ENCODE peak calls at places on chromosomes 4 and X, in nine cellular contexts. One of them, this sample, is unnamed.
A peak's percentile ranks its signal among the peaks of the same experiment; 100 is the strongest.

GRCh38 chrX:142089193-142089592 is 115.9 kb downstream of the MAGEC2 start:
- DNase-seq in esophagus muscularis mucosa: no peak
- DNase-seq in transverse colon: no peak
- DNase-seq in vagina: no peak
- DNase-seq in spleen: no peak
- DNase-seq in K562: no peak
- DNase-seq in endothelial cell of umbilical vein: peak; percentile 1
- DNase-seq in prostate gland: no peak
- DNase-seq in sigmoid colon: no peak
- DNase-seq in this sample: no peak

GRCh38 chrX:51456246-51456645 is 40.1 kb downstream of the NUDT11 start:
- DNase-seq in endothelial cell of umbilical vein: no peak
- DNase-seq in K562: no peak
- DNase-seq in prostate gland: peak; percentile 58
- DNase-seq in transverse colon: no peak
- DNase-seq in vagina: no peak
- DNase-seq in spleen: no peak
- DNase-seq in esophagus muscularis mucosa: no peak
- DNase-seq in sigmoid colon: no peak
- DNase-seq in this sample: no peak

GRCh38 chr4:28402751-28403150 is 1542.1 kb downstream of the STIM2 start:
- DNase-seq in spleen: no peak
- DNase-seq in sigmoid colon: no peak
- DNase-seq in prostate gland: no peak
- DNase-seq in endothelial cell of umbilical vein: no peak
- DNase-seq in esophagus muscularis mucosa: no peak
- DNase-seq in vagina: no peak
- DNase-seq in transverse colon: no peak
- DNase-seq in K562: no peak
- DNase-seq in this sample: no peak

GRCh38 chr4:19982556-19982955 is 269.1 kb upstream of the SLIT2 start:
- DNase-seq in endothelial cell of umbilical vein: peak; percentile 82
- DNase-seq in spleen: no peak
- DNase-seq in K562: no peak
- DNase-seq in prostate gland: no peak
- DNase-seq in transverse colon: no peak
- DNase-seq in esophagus muscularis mucosa: no peak
- DNase-seq in vagina: no peak
- DNase-seq in sigmoid colon: no peak
- DNase-seq in this sample: no peak

GRCh38 chrX:136747003-136747986 is 33.4 kb downstream of the ARHGEF6 start:
- DNase-seq in transverse colon: no peak
- DNase-seq in spleen: no peak
- DNase-seq in prostate gland: no peak
- DNase-seq in K562: no peak
- DNase-seq in vagina: no peak
- DNase-seq in sigmoid colon: no peak
- DNase-seq in endothelial cell of umbilical vein: no peak
- DNase-seq in esophagus muscularis mucosa: no peak
- DNase-seq in this sample: no peak

GRCh38 chr4:99120501-99120900 is 23.6 kb downstream of the ADH4 start:
- DNase-seq in transverse colon: no peak
- DNase-seq in prostate gland: no peak
- DNase-seq in spleen: no peak
- DNase-seq in esophagus muscularis mucosa: no peak
- DNase-seq in sigmoid colon: no peak
- DNase-seq in vagina: no peak
- DNase-seq in endothelial cell of umbilical vein: no peak
- DNase-seq in K562: no peak
- DNase-seq in this sample: no peak

GRCh38 chrX:55135171-55135570 is 46.4 kb downstream of the PAGE2 start:
- DNase-seq in endothelial cell of umbilical vein: peak; percentile 59
- DNase-seq in spleen: no peak
- DNase-seq in K562: peak; percentile 52
- DNase-seq in esophagus muscularis mucosa: no peak
- DNase-seq in prostate gland: peak; percentile 12
- DNase-seq in sigmoid colon: no peak
- DNase-seq in transverse colon: peak; percentile 43
- DNase-seq in vagina: no peak
- DNase-seq in this sample: no peak

GRCh38 chr4:169305651-169306050 is 34.9 kb upstream of the SH3RF1 start:
- DNase-seq in sigmoid colon: no peak
- DNase-seq in esophagus muscularis mucosa: no peak
- DNase-seq in transverse colon: no peak
- DNase-seq in prostate gland: no peak
- DNase-seq in K562: no peak
- DNase-seq in vagina: no peak
- DNase-seq in spleen: no peak
- DNase-seq in endothelial cell of umbilical vein: no peak
- DNase-seq in this sample: no peak

GRCh38 chrX:2756534-2756933 is 4.7 kb downstream of the XG start:
- DNase-seq in endothelial cell of umbilical vein: no peak
- DNase-seq in K562: no peak
- DNase-seq in esophagus muscularis mucosa: no peak
- DNase-seq in transverse colon: no peak
- DNase-seq in vagina: no peak
- DNase-seq in sigmoid colon: no peak
- DNase-seq in spleen: no peak
- DNase-seq in prostate gland: no peak
- DNase-seq in this sample: no peak

GRCh38 chrX:2320580-2321327 is 180.0 kb downstream of the DHRSX start:
- DNase-seq in spleen: peak; percentile 81
- DNase-seq in endothelial cell of umbilical vein: no peak
- DNase-seq in sigmoid colon: no peak
- DNase-seq in K562: no peak
- DNase-seq in esophagus muscularis mucosa: no peak
- DNase-seq in prostate gland: peak; percentile 27
- DNase-seq in transverse colon: no peak
- DNase-seq in vagina: no peak
- DNase-seq in this sample: no peak

GRCh38 chr4:158667651-158668198 is 4.0 kb downstream of the C4orf46 start:
- DNase-seq in K562: peak; percentile 52
- DNase-seq in sigmoid colon: no peak
- DNase-seq in endothelial cell of umbilical vein: peak; percentile 47
- DNase-seq in transverse colon: peak; percentile 29
- DNase-seq in spleen: no peak
- DNase-seq in esophagus muscularis mucosa: no peak
- DNase-seq in prostate gland: no peak
- DNase-seq in vagina: no peak
- DNase-seq in this sample: peak; percentile 2

GRCh38 chr4:98861100-98861499 is 67.8 kb downstream of the EIF4E start:
- DNase-seq in prostate gland: no peak
- DNase-seq in sigmoid colon: no peak
- DNase-seq in endothelial cell of umbilical vein: peak; percentile 46
- DNase-seq in transverse colon: no peak
- DNase-seq in esophagus muscularis mucosa: no peak
- DNase-seq in K562: peak; percentile 89
- DNase-seq in vagina: no peak
- DNase-seq in spleen: no peak
- DNase-seq in this sample: no peak

GRCh38 chrX:115348440-115349225 is 59.1 kb downstream of the LUZP4 start:
- DNase-seq in K562: no peak
- DNase-seq in spleen: no peak
- DNase-seq in prostate gland: no peak
- DNase-seq in esophagus muscularis mucosa: no peak
- DNase-seq in sigmoid colon: no peak
- DNase-seq in vagina: no peak
- DNase-seq in endothelial cell of umbilical vein: no peak
- DNase-seq in transverse colon: no peak
- DNase-seq in this sample: no peak

GRCh38 chr4:56375458-56375857 is 11.8 kb downstream of the AASDH start:
- DNase-seq in K562: peak; percentile 13
- DNase-seq in transverse colon: no peak
- DNase-seq in esophagus muscularis mucosa: no peak
- DNase-seq in spleen: no peak
- DNase-seq in endothelial cell of umbilical vein: no peak
- DNase-seq in vagina: no peak
- DNase-seq in sigmoid colon: no peak
- DNase-seq in prostate gland: no peak
- DNase-seq in this sample: no peak

GRCh38 chr4:80459918-80460473 is 124.5 kb downstream of the CFAP299 start:
- DNase-seq in prostate gland: no peak
- DNase-seq in transverse colon: no peak
- DNase-seq in sigmoid colon: no peak
- DNase-seq in esophagus muscularis mucosa: no peak
- DNase-seq in K562: no peak
- DNase-seq in endothelial cell of umbilical vein: no peak
- DNase-seq in vagina: no peak
- DNase-seq in spleen: no peak
- DNase-seq in this sample: no peak

GRCh38 chr4:77232653-77233052 is 75.6 kb downstream of the CCNG2 start:
- DNase-seq in prostate gland: no peak
- DNase-seq in transverse colon: no peak
- DNase-seq in spleen: no peak
- DNase-seq in sigmoid colon: no peak
- DNase-seq in vagina: no peak
- DNase-seq in esophagus muscularis mucosa: no peak
- DNase-seq in endothelial cell of umbilical vein: no peak
- DNase-seq in K562: peak; percentile 4
- DNase-seq in this sample: no peak

GRCh38 chrX:94435799-94436198 is 761.8 kb downstream of the FAM133A start:
- DNase-seq in K562: no peak
- DNase-seq in esophagus muscularis mucosa: no peak
- DNase-seq in transverse colon: no peak
- DNase-seq in spleen: no peak
- DNase-seq in endothelial cell of umbilical vein: no peak
- DNase-seq in vagina: no peak
- DNase-seq in sigmoid colon: no peak
- DNase-seq in prostate gland: no peak
- DNase-seq in this sample: no peak

GRCh38 chr4:55125087-55125721 is at the start of gene KDR:
- DNase-seq in esophagus muscularis mucosa: no peak
- DNase-seq in prostate gland: peak; percentile 17
- DNase-seq in spleen: no peak
- DNase-seq in transverse colon: no peak
- DNase-seq in sigmoid colon: no peak
- DNase-seq in vagina: no peak
- DNase-seq in endothelial cell of umbilical vein: peak; percentile 68
- DNase-seq in K562: peak; percentile 5
- DNase-seq in this sample: no peak
- TF ChIP-seq POLR2A in esophagus muscularis mucosa: no peak
- TF ChIP-seq POLR2A in prostate gland: peak; percentile 25
- TF ChIP-seq POLR2A in spleen: no peak
- TF ChIP-seq POLR2A in transverse colon: no peak
- TF ChIP-seq POLR2A in sigmoid colon: no peak
- TF ChIP-seq POLR2A in vagina: no peak
- TF ChIP-seq POLR2A in endothelial cell of umbilical vein: peak; percentile 98
- TF ChIP-seq POLR2A in K562: no peak
- TF ChIP-seq POLR2A in this sample: no peak

DNA sequence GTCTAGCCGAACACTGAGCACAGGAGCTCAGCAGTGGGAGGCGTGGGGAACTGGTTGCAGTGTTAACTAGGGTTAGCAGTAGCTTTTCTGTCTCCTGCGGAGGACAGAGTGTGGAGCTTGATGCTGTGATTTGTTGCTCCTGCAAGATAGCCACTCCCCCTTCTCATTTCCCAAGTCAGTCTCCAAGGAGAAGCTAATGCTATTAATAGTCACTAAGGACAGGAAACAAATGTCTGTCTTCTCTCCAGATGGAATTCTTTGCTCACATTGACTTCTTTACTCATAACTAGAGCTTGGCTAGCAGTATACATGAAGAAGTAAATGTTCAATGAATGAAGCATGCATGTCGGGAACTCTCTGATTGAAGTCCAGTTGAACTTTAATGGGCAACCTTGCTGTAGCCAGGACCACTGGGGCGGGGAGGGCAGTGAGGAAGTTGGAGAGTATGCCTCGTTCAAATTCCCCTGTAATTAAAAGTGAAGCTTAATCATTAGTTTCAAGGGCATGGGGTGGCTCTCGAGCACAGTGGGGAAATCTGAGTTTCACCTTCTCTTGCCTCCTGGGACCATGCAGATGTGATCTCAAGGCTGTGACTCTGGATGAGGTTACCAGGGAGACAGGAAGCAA is 156.7 kb upstream of the SCML1 start:
- DNase-seq in transverse colon: no peak
- DNase-seq in esophagus muscularis mucosa: no peak
- DNase-seq in sigmoid colon: peak; percentile 69
- DNase-seq in spleen: no peak
- DNase-seq in vagina: no peak
- DNase-seq in endothelial cell of umbilical vein: peak; percentile 39
- DNase-seq in K562: no peak
- DNase-seq in prostate gland: no peak
- DNase-seq in this sample: no peak
- TF ChIP-seq POLR2AphosphoS5 in transverse colon: no peak
- TF ChIP-seq POLR2AphosphoS5 in esophagus muscularis mucosa: peak; percentile 32
- TF ChIP-seq POLR2AphosphoS5 in sigmoid colon: peak; percentile 58
- TF ChIP-seq POLR2AphosphoS5 in spleen: no peak
- TF ChIP-seq POLR2AphosphoS5 in vagina: no peak
- TF ChIP-seq POLR2AphosphoS5 in endothelial cell of umbilical vein: no peak
- TF ChIP-seq POLR2AphosphoS5 in K562: no peak
- TF ChIP-seq POLR2AphosphoS5 in prostate gland: no peak
- TF ChIP-seq POLR2AphosphoS5 in this sample: no peak

GRCh38 chrX:101348452-101349222 is at the start of gene TIMM8A:
- DNase-seq in sigmoid colon: peak; percentile 89
- DNase-seq in transverse colon: peak; percentile 85
- DNase-seq in prostate gland: peak; percentile 62
- DNase-seq in vagina: no peak
- DNase-seq in esophagus muscularis mucosa: peak; percentile 92
- DNase-seq in K562: peak; percentile 91
- DNase-seq in spleen: peak; percentile 94
- DNase-seq in endothelial cell of umbilical vein: peak; percentile 74
- DNase-seq in this sample: peak; percentile 69
- TF ChIP-seq POLR2A in sigmoid colon: peak; percentile 19
- TF ChIP-seq POLR2A in transverse colon: peak; percentile 66
- TF ChIP-seq POLR2A in prostate gland: peak; percentile 28
- TF ChIP-seq POLR2A in vagina: no peak
- TF ChIP-seq POLR2A in esophagus muscularis mucosa: no peak
- TF ChIP-seq POLR2A in K562: peak; percentile 90
- TF ChIP-seq POLR2A in spleen: no peak
- TF ChIP-seq POLR2A in endothelial cell of umbilical vein: peak; percentile 49
- TF ChIP-seq POLR2A in this sample: peak; percentile 87

DNA sequence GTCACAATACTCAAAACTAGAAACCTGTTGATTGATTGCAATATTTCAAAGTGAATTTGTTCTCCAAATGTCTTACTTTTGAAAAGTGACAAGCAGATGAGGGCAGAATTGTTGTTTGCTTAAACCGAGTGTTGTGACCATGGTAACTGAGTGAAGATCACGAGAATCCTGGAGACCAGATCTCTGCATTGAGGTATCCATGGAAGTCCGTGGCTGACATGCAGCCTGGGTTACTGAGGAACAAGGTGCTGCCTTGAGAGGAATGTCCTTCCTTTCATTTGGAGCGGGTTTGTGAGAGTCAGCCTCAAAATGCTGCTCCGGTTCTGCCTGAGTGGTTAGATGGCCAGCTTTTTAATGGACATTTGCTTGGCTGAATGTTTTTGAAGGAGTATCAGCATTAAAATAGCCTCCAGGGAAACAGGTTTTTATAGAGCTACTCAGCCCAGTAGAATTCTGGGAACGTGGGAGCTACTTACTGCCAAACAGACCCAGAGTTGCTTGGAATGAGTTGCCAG is 31.3 kb downstream of the NYX start:
- DNase-seq in transverse colon: no peak
- DNase-seq in spleen: no peak
- DNase-seq in endothelial cell of umbilical vein: no peak
- DNase-seq in esophagus muscularis mucosa: no peak
- DNase-seq in K562: no peak
- DNase-seq in prostate gland: no peak
- DNase-seq in vagina: no peak
- DNase-seq in sigmoid colon: no peak
- DNase-seq in this sample: no peak
- TF ChIP-seq POLR2AphosphoS5 in transverse colon: no peak
- TF ChIP-seq POLR2AphosphoS5 in spleen: no peak
- TF ChIP-seq POLR2AphosphoS5 in endothelial cell of umbilical vein: no peak
- TF ChIP-seq POLR2AphosphoS5 in esophagus muscularis mucosa: no peak
- TF ChIP-seq POLR2AphosphoS5 in K562: no peak
- TF ChIP-seq POLR2AphosphoS5 in prostate gland: no peak
- TF ChIP-seq POLR2AphosphoS5 in vagina: no peak
- TF ChIP-seq POLR2AphosphoS5 in sigmoid colon: no peak
- TF ChIP-seq POLR2AphosphoS5 in this sample: no peak